ENCODE peak calls at places on chromosomes 16 and 17, in seven cellular contexts. H is H1, I is K562, Z is HepG2, E is SK-N-SH, O is HCT116, X is GM12878. K is an unnamed sample.

GRCh38 chr16:67241008-67241900 is 6.0 kb downstream of the FHOD1 start:
- DNase-seq in H (no peak), I (peak), Z (peak), E (no peak), O (no peak), X (no peak), K (peak)

GRCh38 chr17:31392002-31392855 is 754 bp downstream of the RAB11FIP4 start:
- DNase-seq in H (peak), I (no peak), Z (no peak), E (peak), O (no peak), X (no peak), K (no peak)

GRCh38 chr17:4893721-4894560 is 5.4 kb upstream of the C17orf107 start:
- DNase-seq in H (no peak), I (no peak), Z (no peak), E (no peak), O (no peak), X (no peak), K (no peak)

GRCh38 chr17:72025113-72025512 is 95.7 kb upstream of the SOX9 start:
- DNase-seq in H (no peak), I (no peak), Z (no peak), E (no peak), O (no peak), X (no peak), K (no peak)

GRCh38 chr17:31291820-31292219 is 5.2 kb downstream of the OMG start:
- DNase-seq in H (no peak), I (no peak), Z (no peak), E (no peak), O (no peak), X (no peak), K (no peak)

GRCh38 chr16:77450790-77451487 is 16.1 kb upstream of the ADAMTS18 start:
- DNase-seq in H (no peak), I (no peak), Z (no peak), E (no peak), O (no peak), X (no peak), K (no peak)

GRCh38 chr16:57689772-57690558 is 4.6 kb upstream of the DRC7 start:
- DNase-seq in H (no peak), I (peak), Z (no peak), E (no peak), O (no peak), X (peak), K (no peak)

GRCh38 chr17:30232015-30232821 is 3.3 kb downstream of the SLC6A4 start:
- DNase-seq in H (no peak), I (no peak), Z (no peak), E (no peak), O (no peak), X (no peak), K (no peak)

GRCh38 chr16:23324727-23325126 is 22.6 kb downstream of the SCNN1B start:
- DNase-seq in H (no peak), I (no peak), Z (peak), E (no peak), O (no peak), X (no peak), K (peak)

GRCh38 chr17:45974916-45975630 is 24.0 kb upstream of the STH start:
- DNase-seq in H (no peak), I (no peak), Z (no peak), E (no peak), O (no peak), X (no peak), K (no peak)

GRCh38 chr17:81000631-81001357 is 9.2 kb downstream of the CHMP6 start:
- DNase-seq in H (no peak), I (no peak), Z (peak), E (peak), O (no peak), X (no peak), K (no peak)

GRCh38 chr17:51120357-51120738 is 320 bp downstream of the SPAG9 start:
- DNase-seq in H (no peak), I (peak), Z (no peak), E (peak), O (no peak), X (no peak), K (peak)

GRCh38 chr16:86831366-86831765 is 253.0 kb downstream of the FOXL1 start:
- DNase-seq in H (no peak), I (no peak), Z (no peak), E (no peak), O (no peak), X (no peak), K (no peak)

GRCh38 chr17:80222376-80223141 is 2.3 kb downstream of the SLC26A11 start:
- DNase-seq in H (no peak), I (no peak), Z (no peak), E (no peak), O (no peak), X (no peak), K (no peak)

GRCh38 chr17:76844485-76844829 is 23.7 kb upstream of the MGAT5B start:
- DNase-seq in H (no peak), I (no peak), Z (no peak), E (peak), O (no peak), X (no peak), K (no peak)

GRCh38 chr16:80619824-80620223 is 79.0 kb downstream of the DYNLRB2 start:
- DNase-seq in H (no peak), I (no peak), Z (no peak), E (no peak), O (no peak), X (no peak), K (peak)

GRCh38 chr17:8954339-8954738 is 11.2 kb downstream of the PIK3R5 start:
- DNase-seq in H (no peak), I (no peak), Z (no peak), E (no peak), O (no peak), X (no peak), K (no peak)

GRCh38 chr17:77649717-77650211 is 308.7 kb upstream of the TNRC6C start:
- DNase-seq in H (no peak), I (peak), Z (no peak), E (no peak), O (peak), X (no peak), K (no peak)

GRCh38 chr16:56967733-56968132 is 6.0 kb downstream of the CETP start:
- DNase-seq in H (no peak), I (no peak), Z (peak), E (no peak), O (no peak), X (no peak), K (no peak)

GRCh38 chr17:12472613-12473173 is 193.0 kb upstream of the MYOCD start:
- DNase-seq in H (no peak), I (no peak), Z (no peak), E (no peak), O (no peak), X (no peak), K (no peak)

GRCh38 chr17:42403150-42403549 is 14.9 kb upstream of the STAT3 start:
- DNase-seq in H (peak), I (peak), Z (no peak), E (peak), O (no peak), X (no peak), K (peak)

GRCh38 chr16:17518441-17518840 is 47.7 kb upstream of the XYLT1 start:
- DNase-seq in H (no peak), I (no peak), Z (no peak), E (no peak), O (no peak), X (no peak), K (no peak)

GRCh38 chr16:54285414-54286066 is 1.0 kb downstream of the IRX3 start:
- DNase-seq in H (no peak), I (no peak), Z (peak), E (peak), O (no peak), X (no peak), K (peak)

GRCh38 chr17:58755577-58756245 is at the start of gene PPM1E:
- DNase-seq in H (peak), I (peak), Z (peak), E (peak), O (no peak), X (no peak), K (peak)

GRCh38 chr16:57785385-57785784 is 16.9 kb downstream of the KIFC3 start:
- DNase-seq in H (no peak), I (no peak), Z (no peak), E (no peak), O (no peak), X (no peak), K (no peak)

GRCh38 chr17:67203818-67204217 is 41.2 kb downstream of the HELZ start:
- DNase-seq in H (no peak), I (no peak), Z (no peak), E (no peak), O (no peak), X (no peak), K (no peak)

GRCh38 chr17:18324140-18325049 is 9.3 kb downstream of the SMCR8 start:
- DNase-seq in H (no peak), I (no peak), Z (no peak), E (no peak), O (no peak), X (no peak), K (no peak)

GRCh38 chr16:22370038-22370541 is 4.3 kb downstream of the CDR2 start:
- DNase-seq in H (no peak), I (no peak), Z (peak), E (no peak), O (no peak), X (no peak), K (no peak)

GRCh38 chr17:38598536-38598935 is 7.2 kb downstream of the SRCIN1 start:
- DNase-seq in H (peak), I (peak), Z (peak), E (peak), O (peak), X (no peak), K (peak)

GRCh38 chr17:42279776-42280630 is 3.8 kb upstream of the STAT5B start:
- DNase-seq in H (no peak), I (no peak), Z (no peak), E (peak), O (no peak), X (no peak), K (no peak)

GRCh38 chr17:44198721-44199552 is 747 bp downstream of the ATXN7L3 start:
- DNase-seq in H (peak), I (peak), Z (no peak), E (peak), O (no peak), X (no peak), K (peak)

DNA sequence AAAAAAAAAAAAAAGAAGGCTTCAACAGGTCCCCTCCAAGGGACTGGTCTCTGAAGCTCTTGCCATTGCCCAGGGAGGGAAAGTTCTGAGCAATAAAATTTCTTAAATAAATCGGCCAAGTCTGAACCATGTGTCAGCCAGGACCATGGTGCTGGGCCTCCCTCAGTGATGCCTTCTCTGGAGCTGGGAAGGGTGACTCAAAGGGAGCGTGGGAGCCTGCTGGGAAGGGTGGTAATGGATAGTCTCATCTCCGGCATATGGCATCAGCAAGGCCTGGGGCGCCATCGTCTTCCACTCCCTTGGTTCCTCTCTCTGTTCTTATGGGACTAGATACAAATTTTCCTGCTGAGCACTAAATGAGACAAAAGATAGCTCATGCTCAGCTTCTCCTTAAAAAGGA is 2.3 kb downstream of the VKORC1 start:
- DNase-seq in H (no peak), I (no peak), Z (no peak), E (no peak), O (no peak), X (no peak), K (no peak)
- TF ChIP-seq JUND in H (no peak), I (no peak), Z (no peak), E (no peak), O (no peak), X (no peak), K (no peak)

DNA sequence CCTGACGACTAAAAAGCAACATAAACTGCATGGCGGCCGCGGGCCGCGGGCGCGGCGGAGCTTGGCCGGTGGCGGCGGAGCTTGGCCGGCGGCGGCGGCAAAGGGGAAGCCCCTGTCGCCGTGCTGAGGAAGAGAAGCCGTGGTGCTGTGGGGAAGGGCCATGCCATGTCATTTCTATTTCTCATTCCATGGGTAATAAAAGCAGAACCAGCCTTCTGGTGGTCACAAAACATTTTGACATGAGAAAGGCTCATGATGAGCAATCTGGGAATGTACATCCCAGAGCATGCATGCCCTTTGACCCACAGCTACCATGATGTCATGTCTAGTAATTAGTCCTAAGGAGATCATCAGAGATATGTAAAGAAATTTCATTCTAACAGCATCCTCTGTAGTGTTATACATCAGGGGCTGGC is 23.9 kb upstream of the HEATR6 start:
- DNase-seq in H (no peak), I (peak), Z (no peak), E (no peak), O (no peak), X (no peak), K (no peak)
- TF ChIP-seq JUND in H (no peak), I (no peak), Z (no peak), E (no peak), O (no peak), X (no peak), K (no peak)

DNA sequence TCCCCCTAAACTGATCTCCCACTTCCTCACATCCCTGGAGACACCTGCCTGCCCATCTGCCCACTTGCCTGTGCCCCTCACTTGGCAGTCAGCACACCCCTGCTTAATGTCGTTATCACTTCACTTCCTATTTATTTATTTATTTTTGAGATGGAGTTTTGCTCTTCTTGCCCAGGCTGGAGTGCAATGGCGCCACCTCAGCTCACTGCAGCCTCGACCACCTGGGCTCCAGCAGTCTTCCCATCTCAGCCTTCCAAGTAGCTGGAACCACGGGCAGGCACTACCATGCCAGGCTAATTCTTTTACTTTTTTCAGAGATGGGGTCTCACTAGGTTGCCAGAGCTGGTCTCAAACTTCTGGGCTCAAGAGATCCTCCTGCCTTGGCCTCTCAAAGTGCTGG is 23.5 kb upstream of the PHOSPHO1 start:
- DNase-seq in H (no peak), I (no peak), Z (no peak), E (no peak), O (no peak), X (no peak), K (no peak)
- TF ChIP-seq JUND in H (no peak), I (no peak), Z (no peak), E (no peak), O (no peak), X (no peak), K (no peak)

GRCh38 chr16:12455287-12455798 is 348.3 kb downstream of the CPPED1 start:
- DNase-seq in H (peak), I (peak), Z (peak), E (peak), O (peak), X (no peak), K (peak)
- TF ChIP-seq JUND in H (no peak), I (no peak), Z (no peak), E (no peak), O (no peak), X (no peak), K (no peak)

DNA sequence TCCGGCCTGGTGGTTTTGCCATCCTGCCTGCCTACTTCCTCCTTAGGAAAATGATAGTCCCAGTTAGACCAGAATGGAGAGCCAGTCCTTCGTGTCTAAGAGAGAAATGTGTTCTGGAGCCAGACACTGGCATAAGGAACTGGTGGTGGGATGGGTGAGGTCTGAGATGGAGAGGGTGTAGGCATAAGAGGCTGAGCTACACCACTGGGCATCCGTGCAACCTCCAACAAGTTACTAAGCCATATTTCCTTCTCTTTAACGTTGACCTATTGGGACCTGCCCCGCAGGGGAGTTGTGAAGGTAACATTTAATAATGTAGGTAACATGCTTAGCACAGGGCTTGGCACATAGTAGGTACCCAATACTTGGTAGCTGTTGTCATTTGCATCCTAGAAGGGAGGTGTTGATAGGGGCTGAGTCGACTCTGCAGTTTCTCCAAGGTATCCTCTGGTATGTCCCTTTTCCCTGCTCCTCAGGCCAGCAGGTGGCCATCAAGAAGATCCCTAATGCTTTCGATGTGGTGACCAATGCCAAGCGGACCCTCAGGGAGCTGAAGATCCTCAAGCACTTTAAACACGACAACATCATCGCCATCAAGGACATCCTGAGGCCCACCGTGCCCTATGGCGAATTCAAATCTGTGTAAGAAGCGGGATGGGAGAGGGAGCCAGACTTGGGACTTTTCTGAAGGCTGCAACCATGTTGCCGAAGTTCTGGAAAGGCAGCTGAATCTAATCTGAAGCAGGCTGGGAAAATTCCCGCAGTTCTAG is 1.2 kb downstream of the MAPK7 start:
- DNase-seq in H (no peak), I (no peak), Z (no peak), E (no peak), O (no peak), X (no peak), K (no peak)
- TF ChIP-seq JUND in H (no peak), I (no peak), Z (no peak), E (no peak), O (no peak), X (no peak), K (no peak)

DNA sequence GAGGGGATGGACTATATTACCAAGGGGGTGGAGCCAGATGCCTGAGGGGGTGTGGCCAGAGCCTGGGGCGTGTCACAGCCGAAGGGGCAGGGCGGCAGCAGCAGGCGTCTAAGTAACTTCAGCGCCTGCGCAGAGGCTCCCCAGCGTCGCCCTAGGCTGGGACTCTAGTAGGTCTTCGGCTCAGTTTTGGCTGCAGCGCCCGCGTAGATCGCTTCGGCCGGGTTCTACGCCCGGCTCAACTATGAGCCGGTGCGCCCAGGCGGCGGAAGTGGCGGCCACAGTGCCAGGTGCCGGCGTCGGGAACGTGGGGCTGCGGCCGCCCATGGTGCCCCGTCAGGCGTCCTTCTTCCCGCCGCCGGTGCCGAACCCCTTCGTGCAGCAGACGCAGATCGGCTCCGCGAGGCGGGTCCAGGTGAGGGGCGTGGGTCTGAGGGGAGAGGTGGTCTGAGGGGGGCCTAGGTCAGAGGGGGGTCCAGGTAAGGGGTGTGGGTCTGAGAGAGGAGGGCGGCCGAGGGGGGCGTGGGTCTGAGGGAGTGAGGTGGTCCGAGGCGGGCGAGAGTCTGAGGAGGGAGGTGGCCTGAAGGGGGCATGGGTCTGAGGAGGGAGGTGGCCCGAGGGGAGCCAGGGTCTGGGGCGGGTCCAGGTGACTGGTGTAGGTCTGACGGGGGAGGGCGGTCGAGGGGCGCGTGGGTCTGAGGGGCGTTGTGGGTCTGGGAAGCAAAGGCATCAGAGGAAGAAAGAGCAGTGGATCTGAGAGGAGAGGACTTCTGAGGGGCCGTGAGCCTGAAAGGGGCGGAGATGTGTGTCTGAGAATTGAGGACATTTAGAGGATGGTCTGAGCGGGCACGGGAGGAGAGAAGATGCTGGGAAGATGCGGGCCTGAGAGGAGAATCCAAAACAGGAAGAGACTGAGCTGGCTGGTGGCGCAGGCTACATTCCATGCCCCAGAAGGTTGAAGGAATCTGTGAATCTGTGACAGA is at the start of gene LPCAT2:
- DNase-seq in H (peak), I (peak), Z (peak), E (peak), O (peak), X (no peak), K (peak)
- TF ChIP-seq JUND in H (no peak), I (no peak), Z (no peak), E (no peak), O (no peak), X (no peak), K (no peak)

GRCh38 chr17:859461-860195 is 77.5 kb downstream of the MRM3 start:
- DNase-seq in H (no peak), I (no peak), Z (no peak), E (no peak), O (no peak), X (no peak), K (no peak)

GRCh38 chr17:858941-859452 is 76.8 kb downstream of the MRM3 start:
- DNase-seq in H (no peak), I (no peak), Z (no peak), E (no peak), O (no peak), X (no peak), K (no peak)

GRCh38 chr17:862584-862983 is 80.4 kb downstream of the MRM3 start:
- DNase-seq in H (no peak), I (no peak), Z (no peak), E (no peak), O (no peak), X (no peak), K (no peak)

GRCh38 chr17:860805-861204 is 78.7 kb downstream of the MRM3 start:
- DNase-seq in H (no peak), I (no peak), Z (no peak), E (no peak), O (no peak), X (no peak), K (no peak)

DNA sequence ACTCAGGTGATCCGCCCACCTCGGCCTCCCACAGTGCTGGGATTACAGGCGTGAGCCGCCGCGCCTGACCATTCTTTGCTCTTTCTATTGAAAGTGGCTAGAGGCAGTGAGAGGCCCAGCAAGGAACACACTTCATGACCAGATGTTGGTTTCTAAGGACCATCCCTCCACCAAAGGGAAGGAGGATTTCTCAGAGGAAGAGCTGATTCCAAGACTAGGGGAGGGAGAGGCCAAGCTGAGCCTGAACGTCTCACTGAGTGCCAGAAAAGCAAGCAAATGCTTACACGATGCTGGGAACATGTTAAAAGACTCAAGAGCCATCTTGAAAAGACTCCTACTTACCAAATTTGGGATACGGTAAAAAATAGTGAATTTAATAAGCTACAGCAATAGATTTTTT is 79.2 kb downstream of the MRM3 start:
- DNase-seq in H (no peak), I (no peak), Z (no peak), E (no peak), O (no peak), X (no peak), K (no peak)
- TF ChIP-seq JUND in H (no peak), I (no peak), Z (no peak), E (no peak), O (no peak), X (no peak), K (no peak)

GRCh38 chr17:63276821-63277220 is 169.3 kb downstream of the CYB561 start:
- DNase-seq in H (no peak), I (no peak), Z (no peak), E (no peak), O (no peak), X (no peak), K (no peak)
- TF ChIP-seq JUND in H (no peak), I (no peak), Z (no peak), E (no peak), O (no peak), X (no peak), K (no peak)